ENCODE peak calls at places on chromosome 4, in nine cellular contexts. One of them, this sample, is unnamed.

GRCh38 chr4:47349323-47349722 is 114.2 kb downstream of the COMMD8 start:
- DNase-seq in AG10803: no peak
- DNase-seq in fibroblast of the aortic adventitia: peak
- DNase-seq in endothelial cell of umbilical vein: no peak
- DNase-seq in transverse colon: no peak
- DNase-seq in body of pancreas: no peak
- DNase-seq in BJ: no peak
- DNase-seq in fibroblast of mammary gland: peak
- DNase-seq in AG04450: peak
- DNase-seq in this sample: peak

GRCh38 chr4:156481845-156482244 is 489.8 kb downstream of the PDGFC start:
- DNase-seq in fibroblast of mammary gland: no peak
- DNase-seq in endothelial cell of umbilical vein: no peak
- DNase-seq in body of pancreas: no peak
- DNase-seq in fibroblast of the aortic adventitia: no peak
- DNase-seq in transverse colon: no peak
- DNase-seq in BJ: no peak
- DNase-seq in AG04450: no peak
- DNase-seq in AG10803: no peak
- DNase-seq in this sample: no peak

GRCh38 chr4:137510866-137511265 is 21.4 kb downstream of the PCDH18 start:
- DNase-seq in transverse colon: no peak
- DNase-seq in BJ: peak
- DNase-seq in fibroblast of mammary gland: peak
- DNase-seq in body of pancreas: no peak
- DNase-seq in endothelial cell of umbilical vein: peak
- DNase-seq in fibroblast of the aortic adventitia: peak
- DNase-seq in AG10803: peak
- DNase-seq in AG04450: peak
- DNase-seq in this sample: peak

GRCh38 chr4:128162434-128162833 is 101.3 kb downstream of the LARP1B start:
- DNase-seq in AG10803: no peak
- DNase-seq in endothelial cell of umbilical vein: peak
- DNase-seq in BJ: no peak
- DNase-seq in fibroblast of mammary gland: peak
- DNase-seq in body of pancreas: no peak
- DNase-seq in transverse colon: no peak
- DNase-seq in AG04450: no peak
- DNase-seq in fibroblast of the aortic adventitia: peak
- DNase-seq in this sample: peak

GRCh38 chr4:7515390-7515902 is 80.7 kb upstream of the PSAPL1 start:
- DNase-seq in fibroblast of the aortic adventitia: no peak
- DNase-seq in AG04450: no peak
- DNase-seq in endothelial cell of umbilical vein: no peak
- DNase-seq in BJ: no peak
- DNase-seq in transverse colon: no peak
- DNase-seq in fibroblast of mammary gland: peak
- DNase-seq in AG10803: peak
- DNase-seq in body of pancreas: no peak
- DNase-seq in this sample: peak

GRCh38 chr4:73753215-73753614 is 12.8 kb downstream of the CXCL8 start:
- DNase-seq in BJ: no peak
- DNase-seq in endothelial cell of umbilical vein: no peak
- DNase-seq in transverse colon: no peak
- DNase-seq in body of pancreas: no peak
- DNase-seq in fibroblast of the aortic adventitia: no peak
- DNase-seq in fibroblast of mammary gland: peak
- DNase-seq in AG04450: no peak
- DNase-seq in AG10803: no peak
- DNase-seq in this sample: no peak

GRCh38 chr4:56861365-56861764 is 39.9 kb upstream of the SPINK2 start:
- DNase-seq in AG10803: no peak
- DNase-seq in endothelial cell of umbilical vein: no peak
- DNase-seq in AG04450: no peak
- DNase-seq in fibroblast of the aortic adventitia: peak
- DNase-seq in fibroblast of mammary gland: no peak
- DNase-seq in body of pancreas: no peak
- DNase-seq in BJ: no peak
- DNase-seq in transverse colon: no peak
- DNase-seq in this sample: no peak

GRCh38 chr4:184369871-184370270 is 104.5 kb downstream of the IRF2 start:
- DNase-seq in body of pancreas: no peak
- DNase-seq in BJ: no peak
- DNase-seq in fibroblast of mammary gland: no peak
- DNase-seq in fibroblast of the aortic adventitia: no peak
- DNase-seq in AG04450: no peak
- DNase-seq in transverse colon: no peak
- DNase-seq in AG10803: no peak
- DNase-seq in endothelial cell of umbilical vein: no peak
- DNase-seq in this sample: no peak

GRCh38 chr4:68736813-68737212 is 66.4 kb upstream of the UGT2B15 start:
- DNase-seq in AG10803: no peak
- DNase-seq in endothelial cell of umbilical vein: no peak
- DNase-seq in BJ: no peak
- DNase-seq in fibroblast of mammary gland: no peak
- DNase-seq in AG04450: no peak
- DNase-seq in fibroblast of the aortic adventitia: no peak
- DNase-seq in body of pancreas: no peak
- DNase-seq in transverse colon: no peak
- DNase-seq in this sample: no peak

GRCh38 chr4:145956288-145956890 is 17.8 kb upstream of the ZNF827 start:
- DNase-seq in body of pancreas: peak
- DNase-seq in fibroblast of the aortic adventitia: peak
- DNase-seq in fibroblast of mammary gland: peak
- DNase-seq in BJ: no peak
- DNase-seq in AG10803: peak
- DNase-seq in transverse colon: peak
- DNase-seq in endothelial cell of umbilical vein: peak
- DNase-seq in AG04450: no peak
- DNase-seq in this sample: peak

GRCh38 chr4:47160095-47160494 is 128.7 kb downstream of the GABRB1 start:
- DNase-seq in AG10803: no peak
- DNase-seq in endothelial cell of umbilical vein: no peak
- DNase-seq in AG04450: no peak
- DNase-seq in fibroblast of mammary gland: no peak
- DNase-seq in transverse colon: no peak
- DNase-seq in fibroblast of the aortic adventitia: no peak
- DNase-seq in BJ: no peak
- DNase-seq in body of pancreas: no peak
- DNase-seq in this sample: no peak

GRCh38 chr4:178165909-178166308 is 723.7 kb upstream of the AGA start:
- DNase-seq in AG10803: no peak
- DNase-seq in fibroblast of the aortic adventitia: no peak
- DNase-seq in transverse colon: no peak
- DNase-seq in endothelial cell of umbilical vein: no peak
- DNase-seq in AG04450: no peak
- DNase-seq in fibroblast of mammary gland: no peak
- DNase-seq in body of pancreas: no peak
- DNase-seq in BJ: no peak
- DNase-seq in this sample: no peak

GRCh38 chr4:36189511-36190226 is 54.6 kb downstream of the ARAP2 start:
- DNase-seq in endothelial cell of umbilical vein: no peak
- DNase-seq in AG10803: no peak
- DNase-seq in fibroblast of mammary gland: no peak
- DNase-seq in AG04450: no peak
- DNase-seq in fibroblast of the aortic adventitia: no peak
- DNase-seq in BJ: no peak
- DNase-seq in body of pancreas: no peak
- DNase-seq in transverse colon: no peak
- DNase-seq in this sample: no peak

GRCh38 chr4:154490261-154490588 is 1.4 kb downstream of the DCHS2 start:
- DNase-seq in AG04450: no peak
- DNase-seq in transverse colon: no peak
- DNase-seq in body of pancreas: no peak
- DNase-seq in endothelial cell of umbilical vein: no peak
- DNase-seq in fibroblast of the aortic adventitia: no peak
- DNase-seq in AG10803: no peak
- DNase-seq in BJ: no peak
- DNase-seq in fibroblast of mammary gland: no peak
- DNase-seq in this sample: no peak

DNA sequence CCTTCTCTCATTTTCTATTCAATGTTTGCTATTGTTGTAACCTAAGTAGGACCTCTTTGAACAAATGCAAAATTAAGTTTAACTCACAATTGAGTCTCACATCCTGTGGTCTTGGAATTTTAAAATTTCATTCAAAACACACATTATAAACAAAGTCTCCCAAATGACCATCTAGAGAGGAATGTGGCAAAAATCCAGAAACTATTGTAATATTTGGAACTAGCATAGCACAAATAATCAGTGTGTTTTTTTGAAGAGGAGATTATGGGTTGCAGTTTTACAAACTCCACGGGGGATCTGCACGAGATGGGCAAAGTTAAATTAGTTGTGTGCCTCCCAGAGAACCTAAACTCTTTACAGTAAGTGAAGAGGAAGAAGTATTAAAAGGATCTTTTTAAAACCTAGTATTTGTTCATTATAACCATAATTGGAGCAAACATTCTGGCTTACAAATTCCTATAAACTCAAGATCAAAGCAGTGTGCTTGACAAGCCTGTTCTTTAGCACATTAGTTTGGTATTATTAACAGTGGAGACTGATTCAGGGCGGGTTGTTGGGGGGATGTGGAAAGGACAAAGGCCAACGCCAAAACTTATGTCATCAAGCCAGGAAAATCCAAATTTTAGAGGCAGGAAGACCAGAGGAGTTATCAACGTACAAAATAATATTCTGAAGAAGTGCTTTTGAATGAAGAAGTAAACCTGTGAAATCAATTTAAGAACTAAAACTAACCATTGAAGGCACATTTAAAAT is 22.4 kb upstream of the RBPJ start:
- DNase-seq in transverse colon: no peak
- DNase-seq in AG04450: peak
- DNase-seq in fibroblast of mammary gland: peak
- DNase-seq in AG10803: peak
- DNase-seq in endothelial cell of umbilical vein: peak
- DNase-seq in BJ: peak
- DNase-seq in body of pancreas: no peak
- DNase-seq in fibroblast of the aortic adventitia: peak
- DNase-seq in this sample: peak
- H3K4me3 ChIP-seq in transverse colon: no peak
- H3K4me3 ChIP-seq in AG04450: no peak
- H3K4me3 ChIP-seq in fibroblast of mammary gland: no peak
- H3K4me3 ChIP-seq in AG10803: no peak
- H3K4me3 ChIP-seq in endothelial cell of umbilical vein: no peak
- H3K4me3 ChIP-seq in BJ: no peak
- H3K4me3 ChIP-seq in body of pancreas: no peak
- H3K4me3 ChIP-seq in fibroblast of the aortic adventitia: no peak
- H3K4me3 ChIP-seq in this sample: no peak

GRCh38 chr4:153141238-153141637 is 63.0 kb upstream of the TRIM2 start:
- DNase-seq in endothelial cell of umbilical vein: no peak
- DNase-seq in AG04450: no peak
- DNase-seq in BJ: no peak
- DNase-seq in fibroblast of the aortic adventitia: no peak
- DNase-seq in body of pancreas: no peak
- DNase-seq in AG10803: no peak
- DNase-seq in fibroblast of mammary gland: no peak
- DNase-seq in transverse colon: no peak
- DNase-seq in this sample: no peak

GRCh38 chr4:153140294-153140693 is 63.9 kb upstream of the TRIM2 start:
- DNase-seq in AG04450: no peak
- DNase-seq in transverse colon: no peak
- DNase-seq in fibroblast of the aortic adventitia: no peak
- DNase-seq in endothelial cell of umbilical vein: no peak
- DNase-seq in BJ: no peak
- DNase-seq in fibroblast of mammary gland: no peak
- DNase-seq in AG10803: peak
- DNase-seq in body of pancreas: no peak
- DNase-seq in this sample: no peak

GRCh38 chr4:153146031-153146430 is 58.2 kb upstream of the TRIM2 start:
- DNase-seq in transverse colon: no peak
- DNase-seq in fibroblast of the aortic adventitia: no peak
- DNase-seq in fibroblast of mammary gland: no peak
- DNase-seq in BJ: no peak
- DNase-seq in body of pancreas: no peak
- DNase-seq in AG04450: no peak
- DNase-seq in endothelial cell of umbilical vein: no peak
- DNase-seq in AG10803: no peak
- DNase-seq in this sample: no peak

GRCh38 chr4:153143527-153144348 is 60.5 kb upstream of the TRIM2 start:
- DNase-seq in transverse colon: peak
- DNase-seq in AG10803: peak
- DNase-seq in endothelial cell of umbilical vein: peak
- DNase-seq in BJ: no peak
- DNase-seq in AG04450: no peak
- DNase-seq in body of pancreas: peak
- DNase-seq in fibroblast of the aortic adventitia: peak
- DNase-seq in fibroblast of mammary gland: no peak
- DNase-seq in this sample: peak

GRCh38 chr4:153142700-153143438 is 61.4 kb upstream of the TRIM2 start:
- DNase-seq in AG04450: no peak
- DNase-seq in fibroblast of the aortic adventitia: peak
- DNase-seq in AG10803: peak
- DNase-seq in fibroblast of mammary gland: peak
- DNase-seq in BJ: no peak
- DNase-seq in body of pancreas: peak
- DNase-seq in endothelial cell of umbilical vein: peak
- DNase-seq in transverse colon: peak
- DNase-seq in this sample: peak
- TF ChIP-seq CTCF in AG04450: peak
- TF ChIP-seq CTCF in fibroblast of the aortic adventitia: peak
- TF ChIP-seq CTCF in AG10803: peak
- TF ChIP-seq CTCF in fibroblast of mammary gland: peak
- TF ChIP-seq CTCF in BJ: peak
- TF ChIP-seq CTCF in body of pancreas: peak
- TF ChIP-seq CTCF in endothelial cell of umbilical vein: peak
- TF ChIP-seq CTCF in transverse colon: peak
- TF ChIP-seq CTCF in this sample: peak

GRCh38 chr4:106365613-106366012 is 3.0 kb downstream of the GIMD1 start:
- DNase-seq in AG10803: peak
- DNase-seq in AG04450: peak
- DNase-seq in endothelial cell of umbilical vein: peak
- DNase-seq in transverse colon: no peak
- DNase-seq in body of pancreas: no peak
- DNase-seq in fibroblast of the aortic adventitia: peak
- DNase-seq in fibroblast of mammary gland: peak
- DNase-seq in BJ: peak
- DNase-seq in this sample: peak
- H3K4me3 ChIP-seq in AG10803: no peak
- H3K4me3 ChIP-seq in AG04450: no peak
- H3K4me3 ChIP-seq in endothelial cell of umbilical vein: no peak
- H3K4me3 ChIP-seq in transverse colon: no peak
- H3K4me3 ChIP-seq in body of pancreas: no peak
- H3K4me3 ChIP-seq in fibroblast of the aortic adventitia: no peak
- H3K4me3 ChIP-seq in fibroblast of mammary gland: no peak
- H3K4me3 ChIP-seq in BJ: no peak
- H3K4me3 ChIP-seq in this sample: no peak

GRCh38 chr4:71259911-71260331 is 78.9 kb upstream of the SLC4A4 start:
- DNase-seq in body of pancreas: no peak
- DNase-seq in endothelial cell of umbilical vein: no peak
- DNase-seq in AG04450: no peak
- DNase-seq in BJ: no peak
- DNase-seq in transverse colon: no peak
- DNase-seq in fibroblast of the aortic adventitia: peak
- DNase-seq in AG10803: no peak
- DNase-seq in fibroblast of mammary gland: no peak
- DNase-seq in this sample: no peak
- TF ChIP-seq CTCF in body of pancreas: no peak
- TF ChIP-seq CTCF in endothelial cell of umbilical vein: no peak
- TF ChIP-seq CTCF in AG04450: no peak
- TF ChIP-seq CTCF in BJ: no peak
- TF ChIP-seq CTCF in transverse colon: no peak
- TF ChIP-seq CTCF in fibroblast of the aortic adventitia: no peak
- TF ChIP-seq CTCF in AG10803: no peak
- TF ChIP-seq CTCF in fibroblast of mammary gland: no peak
- TF ChIP-seq CTCF in this sample: no peak

This sample was measured in foreskin fibroblast.